ENCODE peak calls at places on chromosome 1, in eight cellular contexts. G, W, S, U, Z, V, A and C are unnamed samples.

GRCh38 chr1:77347646-77348045 is 65.8 kb downstream of the AK5 start:
- DNase-seq in Z (no peak), A (no peak), U (peak; percentile 76), V (peak; percentile 91), W (no peak), S (no peak), G (peak; percentile 66), C (no peak)

GRCh38 chr1:9161963-9162362 is 33.1 kb upstream of the GPR157 start:
- DNase-seq in Z (no peak), U (no peak), W (no peak), V (no peak), G (no peak), A (no peak), S (no peak), C (no peak)

GRCh38 chr1:81379430-81379829 is 421.3 kb upstream of the ADGRL2 start:
- DNase-seq in A (no peak), G (no peak), W (no peak), V (no peak), Z (no peak), S (no peak), U (no peak), C (no peak)

GRCh38 chr1:238552271-238552670 is 661.5 kb upstream of the ZP4 start:
- DNase-seq in A (no peak), V (no peak), Z (no peak), U (no peak), G (no peak), W (no peak), S (no peak), C (no peak)

GRCh38 chr1:20588634-20589225 is at the start of gene CDA:
- DNase-seq in U (no peak), Z (no peak), G (no peak), S (no peak), V (no peak), W (no peak), A (no peak), C (no peak)

GRCh38 chr1:149888160-149888998 is 11.0 kb upstream of the BOLA1 start:
- DNase-seq in U (peak; percentile 94), Z (peak; percentile 58), V (no peak), G (peak; percentile 59), A (peak; percentile 86), S (peak; percentile 86), W (peak; percentile 52), C (peak; percentile 92)

GRCh38 chr1:74467786-74468377 is 44.5 kb downstream of the LRRC53 start:
- DNase-seq in G (no peak), U (no peak), Z (no peak), S (peak; percentile 91), V (peak; percentile 23), A (peak; percentile 24), W (no peak), C (no peak)

GRCh38 chr1:160401972-160402795 is 1.8 kb downstream of the VANGL2 start:
- DNase-seq in U (no peak), A (no peak), V (no peak), W (no peak), G (no peak), Z (no peak), S (no peak), C (no peak)

GRCh38 chr1:204846546-204846945 is 24.1 kb upstream of the NFASC start:
- DNase-seq in A (no peak), W (no peak), S (peak; percentile 97), U (no peak), V (no peak), G (no peak), Z (no peak), C (no peak)

GRCh38 chr1:107707111-107707510 is 257.9 kb downstream of the VAV3 start:
- DNase-seq in G (no peak), W (no peak), U (no peak), V (no peak), Z (no peak), S (no peak), A (no peak), C (no peak)